ENCODE peak calls at places on chromosome 15, in nine cellular contexts. Y is SK-N-SH; F is cardiac septum; B is effector CD4-positive, alpha-beta T cell; R is stimulated activated CD4-positive, alpha-beta T cell treated with anti-CD3 and anti-CD28 coated beads, Interleukin-12 subunit alpha, Interleukin-12 subunit beta, amount 100 ng/mL, for 4 hours; Q is activated T-helper 1 cell treated with Interleukin-2 at 50 U/mL for 16 hours; E is NCI-H748 treated with DMSO at 0.1 percent for 48 hours; U is AG10803; A is fibroblast of pulmonary artery. N is an unnamed sample.

GRCh38 chr15:89971592-89971997 is 29.5 kb upstream of the ZNF710 start:
- DNase-seq in U (peak; percentile 51), E (no peak), F (no peak), Q (peak; percentile 1), A (peak; percentile 60), Y (peak; percentile 80), R (peak; percentile 28), B (peak; percentile 12), N (peak; percentile 77)

GRCh38 chr15:101133751-101134261 is 118.0 kb downstream of the CHSY1 start:
- DNase-seq in E (no peak), R (no peak), B (no peak), A (no peak), U (no peak), Y (peak; percentile 57), F (no peak), Q (no peak), N (no peak)

GRCh38 chr15:67601008-67601620 is 58.6 kb downstream of the MAP2K5 start:
- DNase-seq in E (no peak), F (no peak), B (no peak), Q (no peak), U (peak; percentile 31), R (no peak), A (peak; percentile 27), Y (no peak), N (no peak)

GRCh38 chr15:68366314-68366713 is 65.6 kb downstream of the ITGA11 start:
- DNase-seq in R (no peak), F (no peak), E (no peak), A (no peak), U (no peak), B (no peak), Q (no peak), Y (no peak), N (no peak)

GRCh38 chr15:41948499-41948898 is 23.9 kb downstream of the EHD4 start:
- DNase-seq in Q (no peak), R (no peak), U (peak; percentile 59), E (no peak), A (no peak), B (no peak), F (no peak), Y (no peak), N (no peak)

GRCh38 chr15:29046946-29047345 is 161.2 kb downstream of the APBA2 start:
- DNase-seq in E (no peak), R (no peak), Q (no peak), Y (no peak), B (no peak), F (no peak), A (no peak), U (no peak), N (no peak)

GRCh38 chr15:58773024-58773423 is 1.9 kb downstream of the MINDY2 start:
- DNase-seq in U (no peak), R (no peak), E (no peak), Y (no peak), F (no peak), A (no peak), B (no peak), Q (no peak), N (no peak)

GRCh38 chr15:78216276-78217229 is 17.8 kb downstream of the ACSBG1 start:
- DNase-seq in A (no peak), B (no peak), E (no peak), F (peak; percentile 88), R (no peak), Y (no peak), Q (no peak), U (peak; percentile 36), N (no peak)

GRCh38 chr15:60840306-60840702 is 361.4 kb upstream of the ICE2 start:
- DNase-seq in E (no peak), Q (no peak), A (peak; percentile 42), F (no peak), B (no peak), Y (no peak), R (no peak), U (peak; percentile 37), N (no peak)

GRCh38 chr15:41105348-41106334 is 10.4 kb downstream of the INO80 start:
- DNase-seq in F (no peak), Y (no peak), B (no peak), R (no peak), Q (no peak), U (no peak), A (no peak), E (no peak), N (no peak)

GRCh38 chr15:90035095-90035834 is 34.1 kb downstream of the ZNF710 start:
- DNase-seq in Q (no peak), E (peak; percentile 20), U (peak; percentile 22), R (no peak), A (peak; percentile 60), Y (no peak), F (peak; percentile 77), B (no peak), N (peak; percentile 76)

GRCh38 chr15:32952062-32952461 is 234.3 kb downstream of the GREM1 start:
- DNase-seq in U (no peak), R (no peak), B (no peak), A (no peak), Y (no peak), E (no peak), F (no peak), Q (no peak), N (no peak)

GRCh38 chr15:70030851-70031645 is 66.7 kb downstream of the TLE3 start:
- DNase-seq in Q (no peak), F (peak; percentile 68), Y (no peak), B (no peak), R (no peak), A (no peak), E (no peak), U (no peak), N (no peak)

GRCh38 chr15:31255176-31255510 is 71.5 kb upstream of the KLF13 start:
- DNase-seq in Y (no peak), Q (no peak), B (no peak), E (no peak), A (no peak), U (no peak), F (no peak), R (no peak), N (no peak)

GRCh38 chr15:40306908-40307307 is 827 bp downstream of the PLCB2 start:
- DNase-seq in U (no peak), R (no peak), Q (no peak), Y (no peak), A (no peak), F (no peak), B (no peak), E (no peak), N (no peak)

GRCh38 chr15:28021281-28022039 is 77.7 kb downstream of the OCA2 start:
- DNase-seq in E (peak; percentile 86), Y (peak; percentile 96), Q (no peak), R (peak; percentile 5), U (peak; percentile 56), A (peak; percentile 34), B (no peak), F (no peak), N (peak; percentile 16)

GRCh38 chr15:78761020-78761419 is 50.2 kb downstream of the ADAMTS7 start:
- DNase-seq in U (no peak), Y (no peak), R (no peak), Q (no peak), A (no peak), F (peak; percentile 63), E (no peak), B (no peak), N (no peak)

GRCh38 chr15:60400957-60401356 is 3.2 kb upstream of the ANXA2 start:
- DNase-seq in E (no peak), A (no peak), U (no peak), R (no peak), Y (no peak), F (no peak), B (no peak), Q (no peak), N (no peak)

GRCh38 chr15:57694264-57694663 is 12.2 kb upstream of the POLR2M start:
- DNase-seq in F (no peak), U (peak; percentile 74), R (no peak), Y (no peak), B (no peak), E (no peak), Q (no peak), A (peak; percentile 36), N (no peak)

GRCh38 chr15:41559489-41560177 is 621 bp downstream of the TYRO3 start:
- DNase-seq in B (no peak), A (no peak), Q (no peak), E (no peak), R (no peak), Y (peak; percentile 66), U (no peak), F (no peak), N (no peak)

N was measured in lung microvascular endothelial cell.